ENCODE peak calls at places on chromosomes 4 and X, in six cellular contexts. F is H1, D is sigmoid colon, A is ovary, T is uterus, K is esophagus squamous epithelium. P is an unnamed sample.

GRCh38 chr4:76704133-76704881 is 193.6 kb downstream of the SOWAHB start:
- DNase-seq in K (no peak), F (no peak), A (no peak), D (no peak), T (no peak), P (no peak)

GRCh38 chr4:7192252-7193039 is at the start of gene SORCS2:
- DNase-seq in A (peak; percentile 77), F (peak; percentile 80), T (peak; percentile 62), K (no peak), D (peak; percentile 83), P (no peak)

GRCh38 chrX:67612231-67612630 is 68.4 kb downstream of the AR start:
- DNase-seq in T (no peak), A (no peak), F (no peak), K (no peak), D (no peak), P (no peak)

GRCh38 chr4:73387552-73387951 is 16.5 kb upstream of the ALB start:
- DNase-seq in A (no peak), F (no peak), D (no peak), K (no peak), T (no peak), P (no peak)

GRCh38 chr4:119490335-119490734 is 138.3 kb downstream of the PDE5A start:
- DNase-seq in T (no peak), F (no peak), A (no peak), K (no peak), D (no peak), P (no peak)

GRCh38 chrX:9610774-9611392 is 146.0 kb downstream of the TBL1X start:
- DNase-seq in T (no peak), F (no peak), K (no peak), A (no peak), D (no peak), P (no peak)

GRCh38 chr4:78644744-78645330 is 93.3 kb downstream of the ANXA3 start:
- DNase-seq in A (peak; percentile 65), T (peak; percentile 59), F (no peak), D (peak; percentile 76), K (peak; percentile 8), P (no peak)

GRCh38 chr4:168527560-168527959 is 30.7 kb downstream of the PALLD start:
- DNase-seq in K (no peak), F (no peak), D (no peak), T (no peak), A (no peak), P (no peak)

GRCh38 chrX:82589410-82589809 is 918.7 kb upstream of the POU3F4 start:
- DNase-seq in K (no peak), A (no peak), T (no peak), D (no peak), F (no peak), P (no peak)

GRCh38 chr4:142121448-142121847 is 485.1 kb downstream of the IL15 start:
- DNase-seq in F (no peak), K (no peak), A (no peak), T (no peak), D (no peak), P (no peak)

GRCh38 chr4:42676066-42676951 is 19.4 kb upstream of the ATP8A1 start:
- DNase-seq in T (no peak), F (no peak), K (no peak), A (no peak), D (no peak), P (no peak)

GRCh38 chr4:42672359-42673083 is 15.6 kb upstream of the ATP8A1 start:
- DNase-seq in K (no peak), D (no peak), A (no peak), T (no peak), F (no peak), P (no peak)

GRCh38 chr4:42673084-42673429 is 16.2 kb upstream of the ATP8A1 start:
- DNase-seq in D (no peak), F (no peak), K (no peak), T (no peak), A (peak; percentile 14), P (no peak)

DNA sequence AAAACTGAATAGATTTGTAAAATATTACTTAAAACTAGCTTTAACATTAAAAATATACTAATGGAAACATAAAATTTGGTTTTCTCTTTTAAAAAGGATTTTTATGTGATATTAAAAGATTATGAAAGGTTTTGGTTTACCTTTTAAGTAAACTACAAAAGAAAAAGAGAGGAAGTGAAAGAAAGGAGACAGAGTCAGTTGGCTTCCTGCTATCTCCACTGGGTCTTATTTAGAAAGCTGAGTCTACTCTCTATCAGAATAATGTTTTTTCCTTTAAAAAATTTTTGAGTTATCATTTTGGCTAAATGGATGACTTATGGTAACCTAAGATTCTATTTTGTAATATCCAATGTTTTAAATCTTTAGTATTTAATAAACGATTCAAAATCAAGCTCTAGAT is 21.6 kb upstream of the ATP8A1 start:
- DNase-seq in K (no peak), A (no peak), F (no peak), D (no peak), T (no peak), P (no peak)
- TF ChIP-seq POLR2A in K (no peak), A (no peak), F (no peak), D (no peak), T (no peak), P (no peak)

GRCh38 chr4:147741190-147741788 is 9.4 kb downstream of the ARHGAP10 start:
- DNase-seq in K (no peak), F (no peak), A (no peak), T (no peak), D (no peak), P (no peak)
- H3K27ac ChIP-seq in K (no peak overlapping the region), F (no peak overlapping the region), A (no peak overlapping the region), T (no peak overlapping the region), D (no peak overlapping the region), P (no peak overlapping the region)

GRCh38 chr4:170090667-170091052 is 904 bp upstream of the AADAT start:
- DNase-seq in A (no peak), K (no peak), F (no peak), D (no peak), T (no peak), P (no peak)

GRCh38 chr4:170088686-170089085 is 1.1 kb downstream of the AADAT start:
- DNase-seq in A (no peak), D (no peak), T (no peak), K (no peak), F (no peak), P (no peak)

GRCh38 chr4:170089743-170090666 is at the start of gene AADAT:
- DNase-seq in D (peak; percentile 83), T (peak; percentile 72), A (peak; percentile 76), K (no peak), F (peak; percentile 89), P (no peak)

GRCh38 chr4:170089274-170089742 is 448 bp downstream of the AADAT start:
- DNase-seq in K (no peak), F (no peak), T (peak; percentile 19), A (peak; percentile 18), D (no peak), P (no peak)

DNA sequence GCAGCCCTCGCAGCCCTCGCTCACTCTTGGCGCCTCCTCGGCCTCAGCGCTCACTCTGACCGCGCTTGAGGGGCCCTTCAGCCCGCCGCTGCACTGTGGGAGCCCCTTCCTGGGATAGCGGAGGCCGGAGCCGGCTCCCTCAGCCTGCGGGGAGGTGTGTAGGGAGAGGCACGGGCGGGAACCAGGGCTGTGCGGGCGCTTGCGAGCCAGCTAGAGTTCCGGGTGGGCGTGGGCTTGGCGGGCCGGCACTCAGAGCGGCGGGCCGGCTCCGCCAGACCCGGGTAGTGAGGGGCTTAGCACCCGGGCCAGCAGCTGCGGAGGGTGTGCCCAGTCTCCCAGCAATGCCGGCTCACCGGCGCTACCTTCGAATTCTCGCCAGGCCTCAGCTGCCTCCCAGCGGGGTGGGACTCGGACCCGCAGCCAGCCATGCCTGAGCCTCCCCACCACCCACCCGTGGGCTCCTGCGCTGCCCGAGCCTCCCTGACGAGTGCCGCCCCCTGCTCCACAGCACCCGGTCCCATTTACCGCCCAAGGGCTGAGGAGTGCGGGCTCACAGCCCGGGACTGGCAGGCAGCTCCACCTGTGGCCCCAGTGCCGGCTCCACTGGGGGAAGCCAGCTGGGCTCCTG is 1.4 kb upstream of the AADAT start:
- DNase-seq in T (no peak), D (no peak), F (peak; percentile 62), K (no peak), A (no peak), P (no peak)
- H3K4me3 ChIP-seq in T (no peak overlapping the region), D (no peak overlapping the region), F (peak overlapping the region; percentile 81), K (no peak overlapping the region), A (no peak overlapping the region), P (no peak overlapping the region)

GRCh38 chr4:139145552-139145932 is 31.5 kb downstream of the ELF2 start:
- DNase-seq in T (no peak), K (no peak), A (no peak), F (no peak), D (no peak), P (no peak)
- TF ChIP-seq POLR2A in T (no peak), K (no peak), A (no peak), F (no peak), D (no peak), P (no peak)

DNA sequence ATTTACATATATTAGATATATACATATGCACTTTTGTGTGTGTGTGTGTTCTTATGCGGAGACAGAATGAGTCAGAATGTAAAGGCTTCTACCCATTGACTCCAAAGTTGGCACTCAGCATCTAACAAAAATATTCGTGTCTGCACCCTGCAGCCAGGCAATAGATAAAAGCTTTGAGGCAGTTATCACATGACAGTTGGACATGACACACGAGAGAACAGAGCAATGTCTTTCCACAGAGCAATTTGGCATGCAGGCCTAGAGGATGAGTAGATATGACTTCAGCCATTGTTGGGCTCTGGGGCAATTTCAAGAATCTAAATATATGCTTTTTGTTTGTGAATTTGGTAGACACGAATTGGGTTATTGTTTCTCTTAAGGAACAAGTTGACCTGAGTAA is 391.2 kb downstream of the SLITRK2 start:
- DNase-seq in F (no peak), A (no peak), D (no peak), T (no peak), K (no peak), P (no peak)
- H3K27ac ChIP-seq in F (no peak overlapping the region), A (no peak overlapping the region), D (no peak overlapping the region), T (no peak overlapping the region), K (no peak overlapping the region), P (no peak overlapping the region)

GRCh38 chrX:151695583-151695930 is 299 bp downstream of the PRRG3 start:
- DNase-seq in A (no peak), F (no peak), K (no peak), T (no peak), D (no peak), P (no peak)
- H3K4me3 ChIP-seq in A (peak overlapping the region; percentile 9), F (peak overlapping the region; percentile 59), K (no peak overlapping the region), T (peak overlapping the region; percentile 23), D (no peak overlapping the region), P (peak overlapping the region; percentile 29)

P was measured in vagina.